ENCODE peak calls at places on chromosomes 12 and 14, in five cellular contexts. K is HS-27A, Z is neural progenitor cell, D is prostate gland, B is osteocyte. F is an unnamed sample.

GRCh38 chr12:65965358-65965757 is 141.1 kb downstream of the HMGA2 start:
- DNase-seq in K (no peak), Z (no peak), D (no peak), B (no peak), F (no peak)

GRCh38 chr14:33567003-33567735 is 383.7 kb downstream of the EGLN3 start:
- DNase-seq in K (no peak), Z (no peak), D (no peak), B (no peak), F (no peak)

GRCh38 chr12:52584156-52584682 is 10.6 kb upstream of the KRT74 start:
- DNase-seq in K (no peak), Z (no peak), D (no peak), B (no peak), F (no peak)

GRCh38 chr12:24997496-24997895 is 48.6 kb upstream of the BCAT1 start:
- DNase-seq in K (no peak), Z (no peak), D (no peak), B (no peak), F (no peak)

GRCh38 chr12:52346596-52346995 is 20.7 kb downstream of the KRT85 start:
- DNase-seq in K (no peak), Z (no peak), D (peak), B (no peak), F (no peak)

GRCh38 chr12:95037906-95038305 is 34.4 kb upstream of the NDUFA12 start:
- DNase-seq in K (no peak), Z (no peak), D (no peak), B (no peak), F (no peak)

GRCh38 chr12:33322519-33322918 is 117.1 kb downstream of the SYT10 start:
- DNase-seq in K (peak), Z (peak), D (no peak), B (no peak), F (no peak)

GRCh38 chr12:27191531-27191930 is 52.6 kb upstream of the STK38L start:
- DNase-seq in K (no peak), Z (no peak), D (no peak), B (no peak), F (no peak)

GRCh38 chr12:9341260-9341585 is 133.0 kb upstream of the PZP start:
- DNase-seq in K (no peak), Z (no peak), D (no peak), B (no peak), F (no peak)

GRCh38 chr14:68640293-68640574 is 152.6 kb downstream of the ZFP36L1 start:
- DNase-seq in K (no peak), Z (no peak), D (no peak), B (no peak), F (no peak)

GRCh38 chr14:68814376-68815287 is 21.8 kb upstream of the ZFP36L1 start:
- DNase-seq in K (no peak), Z (peak), D (no peak), B (no peak), F (no peak)

GRCh38 chr14:99287269-99287942 is 15.4 kb upstream of the BCL11B start:
- DNase-seq in K (no peak), Z (no peak), D (no peak), B (no peak), F (no peak)

GRCh38 chr12:28750946-28751714 is 397.9 kb upstream of the FAR2 start:
- DNase-seq in K (no peak), Z (no peak), D (no peak), B (no peak), F (no peak)

GRCh38 chr14:33777651-33778050 is 173.2 kb downstream of the EGLN3 start:
- DNase-seq in K (no peak), Z (peak), D (no peak), B (no peak), F (no peak)

GRCh38 chr14:95549656-95550585 is 15.1 kb downstream of the GLRX5 start:
- DNase-seq in K (no peak), Z (no peak), D (no peak), B (no peak), F (no peak)

GRCh38 chr14:98916036-98916435 is 356.0 kb downstream of the BCL11B start:
- DNase-seq in K (no peak), Z (no peak), D (no peak), B (no peak), F (no peak)

GRCh38 chr14:50943261-50943942 is 881 bp downstream of the PYGL start:
- DNase-seq in K (no peak), Z (peak), D (peak), B (no peak), F (no peak)

F was measured in keratinocyte.